ENCODE peak calls at places on chromosomes 16 and 17, in six cellular contexts. Y is mesendoderm, Z is heart left ventricle, I is tibial artery, B is tibial nerve, L is Panc1. P is an unnamed sample.

GRCh38 chr17:56593073-56593740 is at the start of gene NOG:
- DNase-seq in I (peak; percentile 58), Z (peak; percentile 58), L (no peak), B (no peak), Y (peak; percentile 87), P (no peak)

GRCh38 chr16:4179020-4179419 is 62.8 kb upstream of the ADCY9 start:
- DNase-seq in L (no peak), Z (no peak), I (peak; percentile 37), Y (peak; percentile 11), B (no peak), P (no peak)

GRCh38 chr17:2068589-2069051 is 13.7 kb downstream of the HIC1 start:
- DNase-seq in I (no peak), L (no peak), B (no peak), Z (no peak), Y (no peak), P (no peak)

GRCh38 chr17:36972186-36972686 is 23.5 kb downstream of the AATF start:
- DNase-seq in I (no peak), Y (no peak), L (no peak), Z (no peak), B (no peak), P (peak; percentile 26)

GRCh38 chr17:28258347-28258887 is 60.6 kb upstream of the TMEM97 start:
- DNase-seq in Y (no peak), L (no peak), B (no peak), I (no peak), Z (no peak), P (peak; percentile 42)

GRCh38 chr17:77963441-77963840 is 4.9 kb downstream of the TNRC6C start:
- DNase-seq in L (no peak), B (peak; percentile 32), Y (no peak), I (no peak), Z (peak; percentile 71), P (no peak)

GRCh38 chr16:6124136-6124535 is 1026.5 kb upstream of the EEF2KMT start:
- DNase-seq in Z (no peak), B (no peak), I (no peak), Y (no peak), L (no peak), P (no peak)

GRCh38 chr17:35942588-35943186 is 826 bp downstream of the LYZL6 start:
- DNase-seq in Z (no peak), I (no peak), Y (peak; percentile 72), L (no peak), B (no peak), P (no peak)

GRCh38 chr17:73990290-73990689 is 213.2 kb upstream of the RPL38 start:
- DNase-seq in Z (no peak), I (no peak), L (no peak), Y (no peak), B (no peak), P (no peak)

GRCh38 chr17:63153488-63153887 is 187.5 kb downstream of the TANC2 start:
- DNase-seq in Y (no peak), I (no peak), B (no peak), L (no peak), Z (no peak), P (no peak)

GRCh38 chr17:78484300-78485159 is 92.7 kb downstream of the DNAH17 start:
- DNase-seq in B (no peak), Z (no peak), Y (peak; percentile 76), L (no peak), I (no peak), P (no peak)

GRCh38 chr16:3467920-3468319 is 24.4 kb downstream of the NAA60 start:
- DNase-seq in L (no peak), Y (peak; percentile 28), I (no peak), B (no peak), Z (no peak), P (no peak)

GRCh38 chr16:4288148-4288921 is 15.5 kb upstream of the TFAP4 start:
- DNase-seq in L (no peak), I (peak; percentile 62), Z (peak; percentile 81), Y (peak; percentile 79), B (peak; percentile 57), P (no peak)

GRCh38 chr17:61412860-61413653 is 13.4 kb downstream of the TBX2 start:
- DNase-seq in L (no peak), I (peak; percentile 20), Y (peak; percentile 57), Z (no peak), B (no peak), P (no peak)

GRCh38 chr16:86984286-86984685 is 332.9 kb downstream of the C16orf95 start:
- DNase-seq in B (no peak), Z (no peak), I (no peak), Y (no peak), L (no peak), P (no peak)

GRCh38 chr17:1110844-1111598 is 68.8 kb downstream of the ABR start:
- DNase-seq in L (peak; percentile 70), B (no peak), I (peak; percentile 90), Z (peak; percentile 87), Y (peak; percentile 84), P (peak; percentile 37)

GRCh38 chr17:82458885-82459424 is 414 bp downstream of the NARF start:
- DNase-seq in B (no peak), L (no peak), I (no peak), Y (peak; percentile 26), Z (no peak), P (no peak)

GRCh38 chr17:48894886-48895285 is 2.3 kb downstream of the ATP5MC1 start:
- DNase-seq in B (no peak), Y (no peak), I (no peak), L (no peak), Z (no peak), P (no peak)

GRCh38 chr16:51734220-51734619 is 583.1 kb upstream of the SALL1 start:
- DNase-seq in L (no peak), Y (no peak), I (no peak), Z (no peak), B (no peak), P (no peak)

GRCh38 chr17:49565948-49566491 is 9.7 kb upstream of the NXPH3 start:
- DNase-seq in I (peak; percentile 91), Z (peak; percentile 87), L (no peak), B (peak; percentile 81), Y (no peak), P (no peak)

GRCh38 chr17:68993112-68993511 is 37.9 kb upstream of the ABCA8 start:
- DNase-seq in L (no peak), Z (no peak), B (no peak), I (no peak), Y (no peak), P (no peak)

GRCh38 chr17:65559802-65560627 is 1.4 kb downstream of the AXIN2 start:
- DNase-seq in Z (peak; percentile 63), I (peak; percentile 31), B (peak; percentile 25), L (no peak), Y (peak; percentile 74), P (no peak)

GRCh38 chr16:61471737-61472136 is 564.5 kb downstream of the CDH8 start:
- DNase-seq in Z (no peak), I (no peak), B (no peak), Y (peak; percentile 9), L (no peak), P (no peak)

GRCh38 chr16:7016986-7017385 is 315.7 kb upstream of the RBFOX1 start:
- DNase-seq in Y (no peak), B (no peak), L (no peak), Z (no peak), I (no peak), P (no peak)

GRCh38 chr16:48381201-48381600 is 4.0 kb downstream of the SIAH1 start:
- DNase-seq in B (no peak), Y (no peak), I (no peak), Z (no peak), L (no peak), P (no peak)

GRCh38 chr16:972316-973002 is 1.7 kb upstream of the LMF1 start:
- DNase-seq in L (no peak), B (no peak), I (no peak), Z (no peak), Y (no peak), P (no peak)

DNA sequence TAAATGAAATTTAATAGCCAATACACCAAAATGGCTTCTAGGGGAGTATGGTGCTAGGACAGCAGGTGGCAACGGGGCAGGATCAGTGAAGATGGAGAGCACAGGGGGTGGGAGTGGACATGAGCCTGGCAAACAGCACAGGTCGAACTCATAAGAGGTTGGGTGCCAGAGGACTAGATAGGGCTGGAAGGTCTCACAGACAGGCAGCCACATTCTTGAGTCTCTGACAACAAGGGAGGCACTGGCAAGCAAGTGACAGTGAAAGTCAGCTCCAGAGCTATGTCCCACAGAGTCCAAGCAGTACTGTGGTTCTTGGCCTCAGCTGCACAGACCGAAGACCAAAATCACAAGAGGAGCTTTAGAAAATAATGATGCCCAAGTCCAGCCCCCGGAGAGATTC is 61.2 kb downstream of the USP31 start:
- DNase-seq in I (no peak), B (no peak), Z (peak; percentile 63), L (no peak), Y (no peak), P (no peak)
- H3K4me3 ChIP-seq in I (no peak overlapping the region), B (no peak overlapping the region), Z (no peak overlapping the region), L (no peak overlapping the region), Y (no peak overlapping the region), P (no peak overlapping the region)

GRCh38 chr16:88940196-88941050 is 36.6 kb downstream of the CBFA2T3 start:
- DNase-seq in L (no peak), I (no peak), Y (no peak), Z (peak; percentile 65), B (no peak), P (no peak)
- H3K4me3 ChIP-seq in L (peak overlapping the region; percentile 49), I (peak overlapping the region; percentile 38), Y (no peak overlapping the region), Z (peak overlapping the region; percentile 71), B (peak overlapping the region; percentile 41), P (no peak overlapping the region)

DNA sequence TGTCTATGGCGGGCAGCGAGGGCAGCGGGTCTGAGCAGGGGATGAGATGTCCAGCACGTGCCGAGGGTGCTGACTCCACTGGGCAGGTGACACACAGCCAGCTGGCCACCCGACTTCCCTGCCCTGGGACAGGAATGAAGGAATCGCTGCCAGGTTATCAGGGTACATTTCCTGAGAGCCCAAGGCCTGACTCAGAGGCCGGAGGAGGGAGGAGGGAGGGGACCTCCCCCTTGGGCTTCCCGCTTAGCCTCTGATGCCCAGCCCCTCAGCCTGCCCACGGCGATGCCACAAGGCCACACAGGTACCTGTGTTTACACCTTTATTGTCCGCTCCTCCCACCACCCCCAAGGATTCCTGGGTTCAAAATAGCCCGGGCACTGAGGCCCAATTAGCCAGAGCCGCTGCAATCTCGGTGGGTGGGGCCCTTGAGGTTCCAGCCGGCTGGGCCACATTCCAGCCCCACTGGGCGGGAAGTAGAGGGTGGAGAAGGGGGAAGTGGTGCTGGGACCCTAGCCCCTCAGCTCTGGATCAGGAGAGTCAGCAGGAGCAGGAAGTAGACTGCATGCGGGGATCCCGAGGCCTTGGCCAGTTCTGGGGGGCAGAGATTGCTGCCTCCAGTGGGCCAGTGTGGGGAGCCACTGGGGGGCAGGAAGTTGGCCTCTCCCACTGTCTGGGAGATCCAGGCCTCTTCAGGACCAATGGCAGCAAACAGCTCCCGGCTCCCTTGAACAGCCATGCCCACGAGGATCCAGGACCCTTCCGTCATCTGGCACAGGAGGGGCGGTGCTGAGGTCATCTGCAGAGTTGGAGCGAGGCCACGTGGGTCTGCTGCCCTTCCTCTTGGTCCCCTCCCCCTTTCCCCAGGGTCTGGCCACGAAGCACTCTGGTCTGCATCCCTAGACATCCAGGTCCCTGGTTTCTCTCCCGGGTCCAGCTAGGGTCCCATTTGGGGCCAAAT is 3.4 kb upstream of the PRSS8 start:
- DNase-seq in Y (peak; percentile 89), I (no peak), Z (peak; percentile 61), B (no peak), L (no peak), P (peak; percentile 20)
- H3K4me3 ChIP-seq in Y (no peak overlapping the region), I (peak overlapping the region; percentile 12), Z (no peak overlapping the region), B (no peak overlapping the region), L (no peak overlapping the region), P (peak overlapping the region; percentile 42)

DNA sequence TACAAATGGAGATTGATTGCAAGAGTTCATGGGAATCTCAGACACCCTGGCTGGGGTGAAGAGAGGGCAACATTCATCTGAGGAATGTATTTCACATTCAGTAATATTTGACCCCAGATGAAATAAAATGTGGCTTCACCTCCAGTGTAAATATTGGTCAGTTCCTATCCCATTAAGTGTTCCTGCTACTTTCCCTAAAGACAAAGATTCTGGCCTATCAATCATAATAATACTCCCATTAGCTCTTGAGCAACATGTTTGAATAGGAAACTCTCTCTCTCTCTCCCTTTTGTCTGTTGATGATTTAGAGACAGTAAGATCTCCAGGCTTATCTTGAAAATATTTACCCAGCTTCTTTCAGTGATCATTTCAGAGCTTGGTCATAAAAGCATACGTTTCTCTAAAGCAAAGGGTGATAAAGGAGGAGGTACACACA is 70.1 kb downstream of the KCNJ2 start:
- DNase-seq in Y (no peak), Z (no peak), B (no peak), I (no peak), L (no peak), P (no peak)
- H3K4me3 ChIP-seq in Y (no peak overlapping the region), Z (no peak overlapping the region), B (no peak overlapping the region), I (no peak overlapping the region), L (no peak overlapping the region), P (no peak overlapping the region)